ENCODE peak calls at places on chromosomes 1 and 21, in nine cellular contexts. W is cerebellar cortex, S is T-helper 2 cell, R is H1, D is SK-N-SH, Q is GM04504, M is Caco-2, T is progenitor cell of endocrine pancreas, E is caudate nucleus. P is an unnamed sample.
A peak's percentile ranks its signal among the peaks of the same experiment; 100 is the strongest.

GRCh38 chr1:91406773-91407389 is 2.2 kb upstream of the HFM1 start:
- DNase-seq in R (no peak), S (no peak), M (no peak), E (no peak), W (no peak), Q (no peak), T (no peak), D (no peak), P (peak; percentile 39)

GRCh38 chr1:165828103-165828558 is 717 bp downstream of the UCK2 start:
- DNase-seq in M (peak; percentile 68), W (peak; percentile 31), R (peak; percentile 67), S (peak; percentile 56), T (no peak), E (no peak), Q (no peak), D (peak; percentile 83), P (peak; percentile 88)

GRCh38 chr1:35691080-35691479 is 27.6 kb downstream of the C1orf216 start:
- DNase-seq in R (no peak), M (no peak), E (no peak), W (no peak), T (no peak), S (no peak), D (no peak), Q (no peak), P (no peak)

GRCh38 chr1:25971044-25971881 is 26.6 kb downstream of the PAFAH2 start:
- DNase-seq in T (no peak), S (peak; percentile 82), D (no peak), W (no peak), R (no peak), Q (no peak), M (no peak), E (no peak), P (no peak)

GRCh38 chr1:232575524-232576040 is 54.4 kb downstream of the SIPA1L2 start:
- DNase-seq in T (no peak), R (no peak), Q (no peak), S (no peak), D (no peak), W (no peak), M (no peak), E (no peak), P (no peak)

GRCh38 chr1:179119466-179119865 is 37.6 kb downstream of the TOR3A start:
- DNase-seq in E (no peak), M (no peak), T (no peak), S (no peak), Q (no peak), R (no peak), D (no peak), W (no peak), P (no peak)

GRCh38 chr1:40868051-40868723 is 6.0 kb upstream of the CITED4 start:
- DNase-seq in E (no peak), Q (no peak), S (peak; percentile 41), D (no peak), R (no peak), T (no peak), W (no peak), M (peak; percentile 52), P (no peak)

GRCh38 chr1:39195166-39196111 is 9.1 kb upstream of the MACF1 start:
- DNase-seq in S (peak; percentile 93), M (no peak), Q (no peak), E (no peak), R (no peak), D (no peak), T (no peak), W (no peak), P (no peak)

GRCh38 chr21:15761508-15762100 is 31.8 kb downstream of the USP25 start:
- DNase-seq in S (no peak), D (no peak), W (no peak), E (no peak), M (no peak), R (no peak), T (no peak), Q (no peak), P (no peak)

GRCh38 chr1:155322571-155322952 is 1.9 kb downstream of the RUSC1 start:
- DNase-seq in E (no peak), W (peak; percentile 50), M (peak; percentile 51), T (no peak), Q (no peak), D (peak; percentile 75), R (peak; percentile 73), S (peak; percentile 21), P (peak; percentile 74)

GRCh38 chr1:168643152-168643551 is 66.7 kb downstream of the XCL1 start:
- DNase-seq in E (no peak), Q (no peak), D (no peak), W (no peak), T (no peak), S (no peak), M (no peak), R (no peak), P (no peak)